ENCODE peak calls at places on chromosomes 5 and 9, in ten cellular contexts. N is IMR-90, F is GM23248, G is H9, J is fibroblast of lung, O is mammary epithelial cell, P is neuronal stem cell, L is HCT116, Q is K562, T is PC-3. U is an unnamed sample.

GRCh38 chr5:178786859-178787499 is 56.5 kb upstream of the ZNF354A start:
- DNase-seq in N (peak), F (peak), G (no peak), J (peak), O (peak), P (no peak), L (no peak), Q (peak), T (peak), U (no peak)

GRCh38 chr5:161105563-161105962 is 253.6 kb upstream of the ATP10B start:
- DNase-seq in N (no peak), F (peak), G (no peak), J (peak), O (no peak), P (no peak), L (no peak), Q (no peak), T (no peak), U (no peak)

GRCh38 chr5:6448622-6449464 is at the start of gene UBE2QL1:
- DNase-seq in N (no peak), F (peak), G (peak), J (peak), O (peak), P (no peak), L (no peak), Q (peak), T (peak), U (no peak)

GRCh38 chr5:179268966-179269693 is 76.1 kb downstream of the ADAMTS2 start:
- DNase-seq in N (no peak), F (peak), G (peak), J (peak), O (no peak), P (no peak), L (no peak), Q (no peak), T (no peak), U (no peak)

GRCh38 chr5:9617191-9617590 is 13.0 kb downstream of the TAS2R1 start:
- DNase-seq in N (no peak), F (no peak), G (no peak), J (no peak), O (no peak), P (no peak), L (no peak), Q (no peak), T (peak), U (no peak)

GRCh38 chr9:126450537-126451205 is 124.0 kb downstream of the MVB12B start:
- DNase-seq in N (no peak), F (no peak), G (peak), J (no peak), O (no peak), P (no peak), L (no peak), Q (no peak), T (no peak), U (no peak)

GRCh38 chr5:168991991-168992390 is 308.9 kb downstream of the SLIT3 start:
- DNase-seq in N (no peak), F (peak), G (no peak), J (no peak), O (no peak), P (no peak), L (no peak), Q (no peak), T (no peak), U (no peak)

GRCh38 chr5:154937718-154938466 is at the start of gene GEMIN5:
- DNase-seq in N (peak), F (peak), G (peak), J (peak), O (peak), P (peak), L (peak), Q (peak), T (peak), U (peak)

GRCh38 chr5:111063709-111064322 is 7.7 kb upstream of the TSLP start:
- DNase-seq in N (peak), F (no peak), G (no peak), J (peak), O (peak), P (no peak), L (peak), Q (no peak), T (peak), U (no peak)

GRCh38 chr9:112299514-112299913 is 33.9 kb downstream of the PTBP3 start:
- DNase-seq in N (peak), F (peak), G (no peak), J (peak), O (peak), P (no peak), L (no peak), Q (no peak), T (peak), U (no peak)

GRCh38 chr5:138911441-138911840 is 36.3 kb upstream of the LRRTM2 start:
- DNase-seq in N (no peak), F (peak), G (no peak), J (no peak), O (no peak), P (no peak), L (no peak), Q (no peak), T (no peak), U (no peak)

GRCh38 chr9:74773886-74774479 is 113.7 kb downstream of the TRPM6 start:
- DNase-seq in N (peak), F (peak), G (peak), J (peak), O (peak), P (peak), L (peak), Q (peak), T (peak), U (peak)

GRCh38 chr5:60295423-60295822 is 401.9 kb upstream of the PDE4D start:
- DNase-seq in N (peak), F (peak), G (peak), J (peak), O (peak), P (peak), L (peak), Q (no peak), T (peak), U (peak)

GRCh38 chr9:137174722-137175293 is 3.0 kb upstream of the TMEM210 start:
- DNase-seq in N (no peak), F (no peak), G (peak), J (no peak), O (no peak), P (no peak), L (no peak), Q (no peak), T (no peak), U (no peak)

GRCh38 chr9:83403864-83404263 is 134.3 kb downstream of the FRMD3 start:
- DNase-seq in N (no peak), F (peak), G (no peak), J (no peak), O (peak), P (peak), L (no peak), Q (no peak), T (no peak), U (no peak)

GRCh38 chr9:90900130-90900529 is 98.5 kb downstream of the SYK start:
- DNase-seq in N (peak), F (peak), G (peak), J (no peak), O (no peak), P (no peak), L (no peak), Q (no peak), T (no peak), U (no peak)

GRCh38 chr9:133683494-133684460 is 47.6 kb downstream of the DBH start:
- DNase-seq in N (peak), F (peak), G (no peak), J (no peak), O (no peak), P (no peak), L (no peak), Q (no peak), T (no peak), U (no peak)

GRCh38 chr5:57598097-57598496 is 115.5 kb upstream of the ACTBL2 start:
- DNase-seq in N (no peak), F (no peak), G (no peak), J (no peak), O (no peak), P (no peak), L (no peak), Q (no peak), T (no peak), U (no peak)

GRCh38 chr9:7238244-7238637 is 480.5 kb downstream of the KDM4C start:
- DNase-seq in N (no peak), F (no peak), G (no peak), J (no peak), O (no peak), P (no peak), L (no peak), Q (no peak), T (no peak), U (no peak)

GRCh38 chr9:70484232-70485130 is 70.0 kb upstream of the KLF9 start:
- DNase-seq in N (peak), F (peak), G (peak), J (peak), O (peak), P (peak), L (peak), Q (peak), T (peak), U (no peak)

GRCh38 chr5:148776780-148777179 is 49.6 kb upstream of the ADRB2 start:
- DNase-seq in N (peak), F (peak), G (no peak), J (peak), O (peak), P (no peak), L (peak), Q (no peak), T (peak), U (no peak)

GRCh38 chr5:41751867-41752266 is 118.4 kb downstream of the OXCT1 start:
- DNase-seq in N (peak), F (no peak), G (no peak), J (no peak), O (no peak), P (no peak), L (no peak), Q (no peak), T (no peak), U (no peak)

GRCh38 chr9:129319938-129320481 is 141.9 kb upstream of the IER5L start:
- DNase-seq in N (no peak), F (no peak), G (peak), J (no peak), O (no peak), P (no peak), L (no peak), Q (no peak), T (no peak), U (no peak)

GRCh38 chr9:97570899-97571298 is 62.3 kb downstream of the TSTD2 start:
- DNase-seq in N (no peak), F (no peak), G (no peak), J (no peak), O (no peak), P (no peak), L (no peak), Q (no peak), T (no peak), U (no peak)

GRCh38 chr5:37661227-37661920 is 178.5 kb downstream of the GDNF start:
- DNase-seq in N (no peak), F (no peak), G (no peak), J (no peak), O (no peak), P (no peak), L (no peak), Q (no peak), T (peak), U (no peak)

GRCh38 chr5:125411163-125412050 is 665.0 kb upstream of the ZNF608 start:
- DNase-seq in N (peak), F (peak), G (no peak), J (peak), O (peak), P (no peak), L (no peak), Q (no peak), T (no peak), U (peak)

GRCh38 chr9:71663216-71663615 is 105.1 kb downstream of the CEMIP2 start:
- DNase-seq in N (no peak), F (no peak), G (no peak), J (no peak), O (no peak), P (no peak), L (no peak), Q (no peak), T (no peak), U (no peak)

GRCh38 chr5:88248743-88249540 is 19.7 kb downstream of the TMEM161B start:
- DNase-seq in N (no peak), F (no peak), G (no peak), J (no peak), O (no peak), P (no peak), L (no peak), Q (no peak), T (no peak), U (no peak)
- H2AFZ ChIP-seq in N (no peak), F (no peak), G (no peak), J (no peak), O (no peak), P (no peak), L (no peak), Q (no peak), T (no peak), U (no peak)

DNA sequence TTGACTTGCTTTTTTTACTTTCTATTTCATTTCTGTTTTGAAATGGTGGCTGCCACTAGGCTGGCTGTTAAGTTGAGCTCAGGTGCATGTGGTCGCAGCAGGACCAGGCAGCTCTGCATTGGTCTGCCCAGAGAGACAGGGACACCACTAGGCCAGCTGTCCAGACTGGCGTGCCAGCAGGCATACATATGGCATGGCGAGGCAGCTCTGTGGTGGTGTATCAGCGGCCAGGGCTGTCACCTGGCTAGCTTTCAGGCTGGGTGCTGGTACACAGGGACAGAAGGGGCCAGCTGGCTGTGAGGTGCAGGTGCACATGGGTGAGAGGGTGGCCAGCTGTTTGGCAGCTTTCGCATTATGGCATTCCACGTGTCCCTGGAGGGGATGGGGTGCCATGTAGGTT is 654.0 kb upstream of the ACO1 start:
- DNase-seq in N (no peak), F (no peak), G (no peak), J (no peak), O (no peak), P (no peak), L (no peak), Q (no peak), T (no peak), U (no peak)
- H2AFZ ChIP-seq in N (peak), F (no peak), G (no peak), J (no peak), O (no peak), P (no peak), L (no peak), Q (no peak), T (no peak), U (no peak)

GRCh38 chr5:143133721-143134120 is 269.8 kb downstream of the NR3C1 start:
- DNase-seq in N (no peak), F (peak), G (no peak), J (no peak), O (no peak), P (peak), L (no peak), Q (no peak), T (no peak), U (no peak)
- H2AFZ ChIP-seq in N (peak), F (no peak), G (no peak), J (no peak), O (peak), P (no peak), L (no peak), Q (peak), T (no peak), U (no peak)

GRCh38 chr5:2755811-2756210 is 4.3 kb upstream of the IRX2 start:
- DNase-seq in N (no peak), F (peak), G (no peak), J (no peak), O (peak), P (no peak), L (no peak), Q (no peak), T (no peak), U (no peak)
- H2AFZ ChIP-seq in N (no peak), F (peak), G (no peak), J (no peak), O (peak), P (no peak), L (no peak), Q (no peak), T (peak), U (no peak)

GRCh38 chr5:100852988-100853449 is 50.1 kb downstream of the ST8SIA4 start:
- DNase-seq in N (no peak), F (no peak), G (no peak), J (no peak), O (no peak), P (no peak), L (no peak), Q (no peak), T (no peak), U (peak)
- H2AFZ ChIP-seq in N (no peak), F (no peak), G (no peak), J (no peak), O (no peak), P (no peak), L (peak), Q (no peak), T (no peak), U (no peak)

GRCh38 chr9:113886471-113886870 is 10.4 kb downstream of the ZNF618 start:
- DNase-seq in N (peak), F (peak), G (no peak), J (peak), O (no peak), P (no peak), L (no peak), Q (no peak), T (no peak), U (no peak)
- H2AFZ ChIP-seq in N (no peak), F (peak), G (no peak), J (no peak), O (no peak), P (no peak), L (no peak), Q (no peak), T (no peak), U (no peak)

DNA sequence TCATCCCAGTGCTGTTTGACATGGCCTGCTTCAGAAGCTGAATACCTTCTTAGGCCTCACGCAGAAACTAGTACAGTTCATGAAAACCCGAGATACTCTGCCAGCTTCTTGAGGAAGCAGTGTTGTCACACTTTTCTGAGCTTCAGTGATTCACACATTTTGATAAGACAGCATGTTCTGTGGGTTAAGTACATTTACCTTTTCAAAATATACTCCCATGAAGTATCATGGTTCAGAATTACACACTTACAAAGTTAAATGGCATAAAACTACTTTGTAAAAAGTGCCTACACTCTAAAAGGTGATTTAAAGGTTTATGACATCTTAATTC is 56.9 kb downstream of the VCAN start:
- DNase-seq in N (no peak), F (no peak), G (no peak), J (no peak), O (no peak), P (no peak), L (no peak), Q (no peak), T (no peak), U (no peak)
- H2AFZ ChIP-seq in N (no peak), F (no peak), G (no peak), J (no peak), O (no peak), P (no peak), L (no peak), Q (no peak), T (no peak), U (no peak)